ENCODE peak calls at places on chromosomes 7 and 10, in five cellular contexts. Z, H, F, P and I are unnamed samples. For H3K9me3 and H3K4me1, the result is how much of the 10 kb centered on the place peaks cover.

GRCh38 chr10:22631646-22632278 is 82.6 kb downstream of the PIP4K2A start:
- DNase-seq in Z (no peak), H (no peak), F (no peak), P (no peak), I (no peak)

GRCh38 chr10:113142601-113143000 is 192.6 kb downstream of the TCF7L2 start:
- DNase-seq in Z (no peak), H (no peak), F (no peak), P (no peak), I (no peak)

GRCh38 chr10:87925570-87925969 is 62.1 kb downstream of the PTEN start:
- DNase-seq in Z (no peak), H (no peak), F (no peak), P (no peak), I (no peak)

GRCh38 chr10:16891375-16892313 is 74.4 kb upstream of the RSU1 start:
- DNase-seq in Z (peak), H (no peak), F (peak), P (peak), I (no peak)

GRCh38 chr10:95403690-95404459 is 113.1 kb upstream of the PDLIM1 start:
- DNase-seq in Z (no peak), H (no peak), F (peak), P (no peak), I (no peak)

GRCh38 chr10:18753496-18753895 is 94.3 kb downstream of the ARL5B start:
- DNase-seq in Z (no peak), H (no peak), F (no peak), P (no peak), I (no peak)

GRCh38 chr7:76149847-76150691 is 51.6 kb upstream of the SRRM3 start:
- DNase-seq in Z (no peak), H (no peak), F (peak), P (no peak), I (no peak)

GRCh38 chr7:114295522-114295921 is 119.1 kb upstream of the FOXP2 start:
- DNase-seq in Z (no peak), H (no peak), F (no peak), P (no peak), I (no peak)

GRCh38 chr7:25478925-25479324 is 250.6 kb upstream of the NPVF start:
- DNase-seq in Z (no peak), H (no peak), F (no peak), P (no peak), I (no peak)

GRCh38 chr7:24290004-24290641 is 6.1 kb downstream of the NPY start:
- DNase-seq in Z (no peak), H (peak), F (no peak), P (peak), I (no peak)

GRCh38 chr10:116831790-116832189 is 17.5 kb upstream of the ENO4 start:
- DNase-seq in Z (no peak), H (no peak), F (no peak), P (no peak), I (no peak)

GRCh38 chr7:77791956-77792355 is 6.3 kb downstream of the TMEM60 start:
- DNase-seq in Z (no peak), H (no peak), F (no peak), P (no peak), I (no peak)

GRCh38 chr7:2255145-2256139 is 13.4 kb downstream of the NUDT1 start:
- DNase-seq in Z (no peak), H (no peak), F (no peak), P (no peak), I (no peak)

GRCh38 chr7:154767194-154767593 is 235.7 kb downstream of the PAXIP1 start:
- DNase-seq in Z (no peak), H (no peak), F (no peak), P (no peak), I (no peak)

GRCh38 chr10:79127151-79127961 is 58.6 kb downstream of the ZMIZ1 start:
- DNase-seq in Z (no peak), H (no peak), F (peak), P (peak), I (no peak)

GRCh38 chr7:51233375-51233774 is 83.2 kb downstream of the COBL start:
- DNase-seq in Z (peak), H (no peak), F (no peak), P (no peak), I (no peak)

GRCh38 chr7:50653997-50654425 is 88.8 kb upstream of the DDC start:
- DNase-seq in Z (no peak), H (no peak), F (no peak), P (no peak), I (no peak)

GRCh38 chr7:12788171-12788570 is 100.7 kb downstream of the ARL4A start:
- DNase-seq in Z (no peak), H (no peak), F (no peak), P (no peak), I (no peak)

GRCh38 chr7:96547371-96547811 is 162.3 kb downstream of the SEM1 start:
- DNase-seq in Z (no peak), H (no peak), F (no peak), P (no peak), I (no peak)

GRCh38 chr7:95104739-95105138 is 197.3 kb downstream of the PPP1R9A start:
- DNase-seq in Z (no peak), H (no peak), F (no peak), P (peak), I (no peak)

GRCh38 chr7:132232394-132232793 is 343.9 kb downstream of the PLXNA4 start:
- DNase-seq in Z (peak), H (no peak), F (no peak), P (no peak), I (no peak)

GRCh38 chr7:106767498-106768323 is 97.4 kb upstream of the PIK3CG start:
- DNase-seq in Z (no peak), H (no peak), F (no peak), P (no peak), I (no peak)

GRCh38 chr10:109961181-109962001 is 38.1 kb upstream of the XPNPEP1 start:
- DNase-seq in Z (no peak), H (no peak), F (no peak), P (no peak), I (peak)

GRCh38 chr10:29611796-29612381 is 22.9 kb downstream of the SVIL start:
- DNase-seq in Z (no peak), H (no peak), F (no peak), P (no peak), I (no peak)

GRCh38 chr10:127190427-127190826 is 6.0 kb downstream of the INSYN2A start:
- DNase-seq in Z (no peak), H (no peak), F (no peak), P (no peak), I (no peak)

GRCh38 chr10:17665742-17666141 is 21.8 kb downstream of the STAM start:
- DNase-seq in Z (no peak), H (no peak), F (no peak), P (no peak), I (no peak)

GRCh38 chr10:80154978-80155695 is 22.6 kb downstream of the PLAC9 start:
- DNase-seq in Z (no peak), H (no peak), F (no peak), P (no peak), I (no peak)

GRCh38 chr10:21171197-21171935 is 274.3 kb upstream of the NEBL start:
- DNase-seq in Z (no peak), H (no peak), F (no peak), P (peak), I (no peak)

GRCh38 chr10:21173433-21173963 is 276.4 kb upstream of the NEBL start:
- DNase-seq in Z (peak), H (no peak), F (no peak), P (no peak), I (no peak)

GRCh38 chr10:21172774-21173432 is 275.8 kb upstream of the NEBL start:
- DNase-seq in Z (no peak), H (no peak), F (peak), P (no peak), I (no peak)

GRCh38 chr10:21170216-21170615 is 273.1 kb upstream of the NEBL start:
- DNase-seq in Z (no peak), H (no peak), F (no peak), P (no peak), I (no peak)

DNA sequence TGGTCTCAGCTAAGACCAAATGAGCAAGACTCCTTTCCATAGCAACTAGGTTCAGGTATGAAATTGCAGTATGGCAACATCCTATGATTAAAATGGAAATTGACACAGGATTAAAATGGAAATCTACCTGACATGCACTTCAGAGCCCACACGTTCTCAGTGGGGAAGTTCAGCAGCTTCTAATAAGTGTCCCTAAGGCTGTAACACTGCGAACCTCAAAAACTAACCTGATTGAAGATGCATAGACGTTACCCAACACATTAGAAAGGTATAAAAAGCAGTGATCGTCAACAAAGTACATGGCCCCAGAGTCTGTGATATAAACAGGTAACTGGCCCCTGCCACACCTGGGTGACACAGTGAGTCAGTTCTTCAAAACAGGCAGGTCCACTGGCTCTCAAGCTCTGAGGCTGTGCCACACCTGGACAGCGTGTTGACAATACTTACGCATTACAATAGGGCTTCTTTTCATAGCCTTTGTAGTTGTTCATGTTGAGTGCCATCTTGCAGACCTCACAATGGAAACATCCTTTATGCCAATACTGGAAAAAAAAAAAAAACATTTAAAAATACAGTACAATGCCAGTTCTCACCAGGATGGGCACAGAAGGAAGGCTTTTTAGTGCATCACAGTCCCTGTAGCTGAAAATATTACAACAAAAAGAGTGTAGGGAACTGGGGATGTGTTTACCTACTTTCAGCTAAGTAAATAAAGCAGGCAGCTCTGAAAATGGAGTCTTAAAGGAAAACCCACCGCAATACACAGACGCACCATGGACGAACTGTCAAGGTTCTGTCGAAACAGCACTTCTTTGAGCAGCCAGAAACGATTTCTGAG is 275.0 kb upstream of the NEBL start:
- DNase-seq in Z (no peak), H (no peak), F (no peak), P (no peak), I (no peak)
- H3K4me3 ChIP-seq in Z (peak), H (no peak), F (peak), P (peak), I (no peak)

DNA sequence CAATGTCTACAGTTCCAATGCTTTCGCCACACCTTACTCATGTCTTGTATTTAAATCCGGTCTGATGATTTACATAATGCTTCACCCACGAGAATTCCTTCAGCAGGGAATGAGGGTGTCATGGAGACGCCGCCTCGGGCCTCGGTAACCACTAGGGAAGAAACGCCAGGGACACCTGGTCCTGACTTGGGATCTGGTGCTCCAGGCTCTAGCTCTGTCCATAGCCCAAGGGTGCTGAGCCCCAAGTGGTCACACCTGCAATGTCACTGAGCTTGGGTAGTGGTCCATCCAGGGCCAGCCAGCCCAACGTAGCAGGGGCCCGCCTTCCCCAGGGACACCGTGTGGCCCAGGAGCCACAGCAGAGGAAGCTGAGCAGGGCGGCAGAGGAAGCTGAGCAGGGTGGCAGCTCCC is 37.4 kb downstream of the PRKAG2 start:
- DNase-seq in Z (no peak), H (no peak), F (no peak), P (no peak), I (no peak)
- H3K9me3 ChIP-seq in Z (under half), H (under half), F (under half), P (under half), I (under half)

GRCh38 chr7:74498996-74499834 is 45.5 kb downstream of the GTF2IRD1 start:
- DNase-seq in Z (no peak), H (no peak), F (peak), P (no peak), I (no peak)
- H3K4me1 ChIP-seq in Z (under half), H (under half), F (under half), P (under half), I (under half)

GRCh38 chr7:129845972-129846327 is 106.8 kb downstream of the UBE2H start:
- DNase-seq in Z (no peak), H (no peak), F (no peak), P (peak), I (no peak)

GRCh38 chr7:129843982-129844840 is 108.5 kb downstream of the UBE2H start:
- DNase-seq in Z (no peak), H (no peak), F (no peak), P (no peak), I (no peak)

GRCh38 chr7:129843365-129843898 is 109.3 kb downstream of the UBE2H start:
- DNase-seq in Z (no peak), H (peak), F (no peak), P (no peak), I (peak)

GRCh38 chr7:129848436-129848835 is 104.3 kb downstream of the UBE2H start:
- DNase-seq in Z (no peak), H (no peak), F (no peak), P (no peak), I (no peak)

GRCh38 chr7:129845178-129845971 is 107.4 kb downstream of the UBE2H start:
- DNase-seq in Z (no peak), H (no peak), F (no peak), P (peak), I (no peak)
- H3K4me3 ChIP-seq in Z (no peak), H (no peak), F (no peak), P (peak), I (no peak)

GRCh38 chr7:153012203-153012602 is 252.7 kb downstream of the ACTR3B start:
- DNase-seq in Z (no peak), H (no peak), F (no peak), P (no peak), I (no peak)
- H3K9me3 ChIP-seq in Z (under half), H (under half), F (under half), P (under half), I (under half)

GRCh38 chr7:130273081-130273699 is 6.5 kb downstream of the CPA2 start:
- DNase-seq in Z (peak), H (peak), F (no peak), P (no peak), I (peak)
- H3K4me1 ChIP-seq in Z (under half), H (under half), F (under half), P (under half), I (under half)

DNA sequence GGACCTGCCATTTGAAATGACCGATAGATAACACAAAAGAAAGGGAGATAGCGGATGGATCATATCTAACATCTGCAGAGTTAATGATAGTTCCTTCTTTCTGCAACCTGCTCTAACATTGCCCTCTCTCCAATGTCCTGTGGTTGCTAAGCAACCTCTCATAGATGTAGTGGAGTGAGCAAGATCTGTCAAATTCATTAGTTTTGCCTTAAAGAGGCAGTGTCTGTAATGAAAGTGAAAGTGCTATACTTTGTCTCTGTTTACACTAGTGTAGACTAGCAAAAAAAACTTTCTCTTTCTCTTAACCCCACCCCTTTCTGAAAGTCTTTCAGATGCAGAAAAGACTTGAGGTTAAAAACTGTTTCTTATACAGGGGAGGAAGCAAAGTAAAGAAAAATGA is 1196.9 kb downstream of the SORCS3 start:
- DNase-seq in Z (no peak), H (no peak), F (no peak), P (no peak), I (no peak)
- H3K4me3 ChIP-seq in Z (peak), H (no peak), F (peak), P (no peak), I (no peak)

DNA sequence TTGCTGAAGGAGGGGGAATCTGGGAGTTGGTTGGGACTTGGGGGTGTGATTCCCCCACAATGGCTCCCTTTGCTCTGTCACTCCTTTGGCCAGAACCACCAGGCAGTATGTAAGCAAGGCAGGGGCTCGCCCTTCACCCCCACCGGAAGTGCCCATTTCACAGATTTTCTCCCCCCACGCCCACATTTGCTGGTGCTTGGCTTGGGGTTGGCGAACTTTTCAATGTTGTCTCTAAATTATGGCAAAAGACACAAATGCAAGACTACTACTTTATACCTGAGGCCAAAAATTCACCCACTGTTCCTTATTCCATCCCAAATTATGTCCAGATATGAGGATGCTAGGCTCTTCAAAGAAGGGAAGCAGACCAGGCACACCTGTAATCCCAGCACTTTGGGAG is 24.5 kb downstream of the RBAK start:
- DNase-seq in Z (no peak), H (no peak), F (no peak), P (no peak), I (no peak)
- H3K9me3 ChIP-seq in Z (under half), H (under half), F (under half), P (under half), I (under half)